ENCODE peak calls at places on chromosomes 1 and 21, in four cellular contexts. One of them, this sample, is unnamed. For H3K4me1, the result is how much of the 10 kb centered on the place peaks cover.

GRCh38 chr1:206471993-206472392 is 1.7 kb downstream of the IKBKE start:
- DNase-seq in SJSA1: no peak
- DNase-seq in heart left ventricle: no peak
- DNase-seq in neural progenitor cell: no peak
- DNase-seq in this sample: no peak

GRCh38 chr1:87683557-87683956 is 354.9 kb downstream of the LMO4 start:
- DNase-seq in SJSA1: no peak
- DNase-seq in neural progenitor cell: no peak
- DNase-seq in heart left ventricle: no peak
- DNase-seq in this sample: no peak

GRCh38 chr1:33180226-33181037 is 1.4 kb downstream of the TRIM62 start:
- DNase-seq in neural progenitor cell: peak
- DNase-seq in SJSA1: no peak
- DNase-seq in heart left ventricle: peak
- DNase-seq in this sample: peak

GRCh38 chr1:202122639-202123335 is at the start of gene GPR37L1:
- DNase-seq in SJSA1: no peak
- DNase-seq in heart left ventricle: peak
- DNase-seq in neural progenitor cell: peak
- DNase-seq in this sample: peak

GRCh38 chr1:54671985-54672608 is 30.5 kb downstream of the MROH7 start:
- DNase-seq in SJSA1: peak
- DNase-seq in neural progenitor cell: peak
- DNase-seq in heart left ventricle: no peak
- DNase-seq in this sample: peak

GRCh38 chr1:196209983-196210382 is 398.3 kb downstream of the KCNT2 start:
- DNase-seq in neural progenitor cell: no peak
- DNase-seq in heart left ventricle: no peak
- DNase-seq in SJSA1: no peak
- DNase-seq in this sample: no peak

GRCh38 chr1:220797044-220797443 is 10.3 kb downstream of the MTARC1 start:
- DNase-seq in heart left ventricle: no peak
- DNase-seq in neural progenitor cell: no peak
- DNase-seq in SJSA1: no peak
- DNase-seq in this sample: no peak

GRCh38 chr1:12275370-12275769 is 45.5 kb downstream of the VPS13D start:
- DNase-seq in SJSA1: peak
- DNase-seq in neural progenitor cell: peak
- DNase-seq in heart left ventricle: no peak
- DNase-seq in this sample: peak

GRCh38 chr21:29305068-29305467 is 6.3 kb downstream of the BACH1 start:
- DNase-seq in neural progenitor cell: no peak
- DNase-seq in heart left ventricle: no peak
- DNase-seq in SJSA1: no peak
- DNase-seq in this sample: no peak

GRCh38 chr1:108897865-108898720 is 21.3 kb downstream of the GPSM2 start:
- DNase-seq in neural progenitor cell: peak
- DNase-seq in SJSA1: peak
- DNase-seq in heart left ventricle: no peak
- DNase-seq in this sample: peak

GRCh38 chr1:8329439-8329838 is 11.5 kb downstream of the SLC45A1 start:
- DNase-seq in heart left ventricle: no peak
- DNase-seq in SJSA1: no peak
- DNase-seq in neural progenitor cell: no peak
- DNase-seq in this sample: peak

GRCh38 chr1:46812065-46812750 is 13.4 kb downstream of the CYP4B1 start:
- DNase-seq in SJSA1: no peak
- DNase-seq in heart left ventricle: peak
- DNase-seq in neural progenitor cell: no peak
- DNase-seq in this sample: no peak

GRCh38 chr21:33643658-33644311 is 1.5 kb downstream of the ITSN1 start:
- DNase-seq in heart left ventricle: no peak
- DNase-seq in neural progenitor cell: peak
- DNase-seq in SJSA1: peak
- DNase-seq in this sample: no peak

GRCh38 chr1:41493626-41494350 is 9.3 kb upstream of the EDN2 start:
- DNase-seq in neural progenitor cell: no peak
- DNase-seq in SJSA1: no peak
- DNase-seq in heart left ventricle: no peak
- DNase-seq in this sample: no peak

GRCh38 chr1:57489342-57490036 is 65.6 kb upstream of the DAB1 start:
- DNase-seq in heart left ventricle: no peak
- DNase-seq in SJSA1: peak
- DNase-seq in neural progenitor cell: peak
- DNase-seq in this sample: no peak

GRCh38 chr1:207818971-207819451 is 67.2 kb downstream of the CD46 start:
- DNase-seq in SJSA1: peak
- DNase-seq in neural progenitor cell: no peak
- DNase-seq in heart left ventricle: peak
- DNase-seq in this sample: peak

DNA sequence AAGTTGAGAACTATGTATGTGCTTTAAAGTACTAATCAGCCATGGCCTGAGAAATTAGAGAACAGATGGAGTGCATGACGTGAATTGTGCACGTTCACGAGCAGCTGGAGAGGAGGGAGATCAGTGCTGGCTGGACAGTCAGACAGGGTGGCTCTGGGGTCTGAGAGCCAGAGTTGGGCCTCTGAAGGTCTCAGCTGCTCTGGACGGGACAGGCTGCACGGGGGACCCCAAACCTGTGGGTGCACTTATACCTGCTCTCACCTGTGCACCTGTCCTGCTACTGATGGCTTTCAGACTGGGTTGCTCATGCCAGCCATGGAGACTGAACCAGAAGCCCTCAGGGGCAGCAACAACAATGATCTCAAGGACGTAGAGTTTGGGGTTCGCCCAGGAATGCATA is 43.5 kb downstream of the UMODL1 start:
- DNase-seq in neural progenitor cell: no peak
- DNase-seq in heart left ventricle: no peak
- DNase-seq in SJSA1: no peak
- DNase-seq in this sample: no peak
- H3K27ac ChIP-seq in neural progenitor cell: no peak
- H3K27ac ChIP-seq in heart left ventricle: no peak
- H3K27ac ChIP-seq in SJSA1: no peak
- H3K27ac ChIP-seq in this sample: no peak

DNA sequence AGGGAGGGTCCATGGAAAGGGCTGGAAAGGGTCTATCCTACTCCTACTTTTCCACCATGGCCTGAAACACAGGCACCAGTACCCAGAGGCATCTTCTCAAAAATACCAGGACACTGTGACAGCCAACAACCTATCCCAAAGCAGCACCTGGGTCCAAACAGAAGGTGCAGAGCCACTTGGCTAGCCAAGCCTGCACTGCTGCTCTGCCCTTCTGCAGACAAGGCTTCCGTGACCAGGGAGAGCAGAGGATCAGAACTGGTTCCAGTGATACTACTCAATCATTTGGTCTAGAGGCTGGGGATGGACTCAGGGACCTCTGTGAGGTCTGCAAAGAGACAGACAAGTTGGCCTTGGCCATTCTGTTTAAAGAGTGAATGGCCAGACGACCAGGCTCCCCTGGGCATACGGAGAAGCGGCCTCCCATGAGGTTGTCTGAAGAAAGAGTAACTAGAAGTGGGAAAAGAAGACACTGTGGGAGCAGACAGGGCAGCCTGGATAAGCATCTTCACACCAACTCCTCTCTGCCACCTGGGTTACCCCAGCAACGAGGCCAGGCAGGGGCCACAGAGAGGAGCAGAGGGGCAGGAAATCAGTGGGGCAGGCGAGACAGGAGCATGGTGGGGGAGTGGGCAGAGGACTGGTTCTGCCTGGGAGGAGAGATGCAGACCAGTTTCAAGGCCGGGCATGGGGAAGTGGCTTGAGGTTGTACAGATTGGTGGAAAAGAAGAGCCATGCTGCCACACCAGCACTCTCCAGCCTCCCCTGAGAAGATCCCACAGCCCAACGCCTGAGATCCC is 5.7 kb downstream of the KCNN3 start:
- DNase-seq in SJSA1: no peak
- DNase-seq in heart left ventricle: peak
- DNase-seq in neural progenitor cell: no peak
- DNase-seq in this sample: no peak
- H3K4me1 ChIP-seq in SJSA1: under half
- H3K4me1 ChIP-seq in heart left ventricle: under half
- H3K4me1 ChIP-seq in neural progenitor cell: under half
- H3K4me1 ChIP-seq in this sample: under half

GRCh38 chr1:35851175-35851869 is 31.7 kb upstream of the AGO1 start:
- DNase-seq in heart left ventricle: no peak
- DNase-seq in SJSA1: no peak
- DNase-seq in neural progenitor cell: no peak
- DNase-seq in this sample: peak

GRCh38 chr1:35847935-35848565 is 35.0 kb upstream of the AGO1 start:
- DNase-seq in SJSA1: no peak
- DNase-seq in neural progenitor cell: no peak
- DNase-seq in heart left ventricle: no peak
- DNase-seq in this sample: no peak

GRCh38 chr1:35852241-35852640 is 30.8 kb upstream of the AGO1 start:
- DNase-seq in SJSA1: no peak
- DNase-seq in heart left ventricle: no peak
- DNase-seq in neural progenitor cell: no peak
- DNase-seq in this sample: no peak

GRCh38 chr1:35850051-35850450 is 33.0 kb upstream of the AGO1 start:
- DNase-seq in heart left ventricle: no peak
- DNase-seq in neural progenitor cell: no peak
- DNase-seq in SJSA1: no peak
- DNase-seq in this sample: no peak

GRCh38 chr1:35850716-35851115 is 32.3 kb upstream of the AGO1 start:
- DNase-seq in neural progenitor cell: no peak
- DNase-seq in SJSA1: no peak
- DNase-seq in heart left ventricle: no peak
- DNase-seq in this sample: no peak
- H3K27ac ChIP-seq in neural progenitor cell: no peak
- H3K27ac ChIP-seq in SJSA1: no peak
- H3K27ac ChIP-seq in heart left ventricle: peak
- H3K27ac ChIP-seq in this sample: no peak

GRCh38 chr1:230179249-230179648 is 112.2 kb downstream of the GALNT2 start:
- DNase-seq in neural progenitor cell: no peak
- DNase-seq in heart left ventricle: no peak
- DNase-seq in SJSA1: no peak
- DNase-seq in this sample: no peak
- H3K4me1 ChIP-seq in neural progenitor cell: under half
- H3K4me1 ChIP-seq in heart left ventricle: under half
- H3K4me1 ChIP-seq in SJSA1: under half
- H3K4me1 ChIP-seq in this sample: under half

DNA sequence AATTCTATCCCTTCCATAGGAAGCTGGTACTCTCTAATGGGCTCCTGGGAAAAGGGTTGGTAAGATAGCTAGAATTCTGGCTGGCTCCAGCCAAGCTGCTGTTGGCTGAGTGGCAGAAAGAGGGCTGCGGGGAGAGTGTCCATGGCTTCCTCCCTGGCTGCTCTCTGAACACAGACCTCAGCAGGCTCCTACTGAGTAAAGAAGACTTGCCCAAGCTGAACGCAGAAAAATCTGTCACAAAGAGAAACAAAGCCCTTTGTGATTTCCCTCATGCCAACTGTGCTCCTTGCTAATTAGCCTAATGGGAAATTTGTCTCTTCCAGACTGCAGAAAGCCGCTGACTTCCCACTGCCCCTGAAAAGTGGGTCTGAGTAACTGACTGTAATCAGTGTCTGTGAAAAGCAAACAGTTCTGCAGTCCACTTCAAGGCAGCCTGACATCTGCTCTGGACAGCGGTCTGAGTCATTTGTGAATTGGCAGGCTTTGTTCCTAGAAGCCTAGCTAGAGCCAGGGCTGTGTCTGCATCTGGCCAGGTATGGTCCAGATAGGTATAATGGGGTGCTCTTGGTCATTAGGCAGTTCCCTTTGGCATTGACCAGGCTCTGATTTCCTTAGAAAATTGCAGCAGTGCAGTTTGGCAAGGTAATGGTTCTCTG is 282.8 kb downstream of the ZNF648 start:
- DNase-seq in heart left ventricle: no peak
- DNase-seq in neural progenitor cell: peak
- DNase-seq in SJSA1: peak
- DNase-seq in this sample: no peak
- H3K27ac ChIP-seq in heart left ventricle: no peak
- H3K27ac ChIP-seq in neural progenitor cell: no peak
- H3K27ac ChIP-seq in SJSA1: peak
- H3K27ac ChIP-seq in this sample: no peak

DNA sequence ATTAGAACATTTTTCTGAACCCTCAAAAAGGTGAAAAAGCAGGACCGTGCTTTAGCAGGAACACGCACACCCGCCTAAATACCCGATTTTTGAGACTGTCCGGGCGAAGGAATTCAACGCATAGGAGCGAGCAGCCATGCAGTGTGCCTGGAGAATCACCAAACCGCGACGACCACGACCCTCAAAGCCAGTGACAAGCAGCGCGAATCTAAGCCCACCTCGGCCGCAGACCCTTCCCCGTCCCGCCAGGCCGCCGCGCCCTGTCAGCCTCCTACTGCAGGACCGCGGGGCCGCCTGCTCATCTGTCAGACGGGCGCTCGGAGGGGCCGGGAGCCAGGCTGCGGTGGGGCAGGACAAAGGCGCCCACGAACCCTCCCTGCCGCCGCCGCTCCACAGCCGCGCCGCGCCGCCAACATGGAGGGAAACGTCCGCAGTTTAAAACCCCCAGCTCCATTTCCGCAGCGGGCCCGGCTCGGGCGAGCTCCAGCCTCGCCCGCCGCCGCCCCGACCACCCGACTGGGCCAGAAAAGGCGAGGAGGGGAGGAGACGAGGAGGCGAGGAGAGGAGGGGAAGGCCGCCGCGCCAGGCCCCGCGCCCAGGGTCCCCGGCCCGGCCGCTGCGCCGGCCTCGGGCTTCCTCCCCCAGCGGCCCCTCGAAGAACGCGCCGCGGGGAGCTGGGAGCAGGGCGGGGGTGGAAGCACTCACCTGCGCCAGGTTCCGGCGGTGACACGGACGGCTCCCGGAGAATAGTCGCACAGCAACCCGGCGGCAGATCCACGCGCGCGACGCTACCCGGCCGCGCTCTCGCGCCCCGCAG is at the start of gene LBR:
- DNase-seq in neural progenitor cell: peak
- DNase-seq in heart left ventricle: no peak
- DNase-seq in SJSA1: peak
- DNase-seq in this sample: no peak
- H3K4me1 ChIP-seq in neural progenitor cell: under half
- H3K4me1 ChIP-seq in heart left ventricle: half or more
- H3K4me1 ChIP-seq in SJSA1: under half
- H3K4me1 ChIP-seq in this sample: under half

GRCh38 chr1:204888294-204888693 is 17.6 kb downstream of the NFASC start:
- DNase-seq in heart left ventricle: no peak
- DNase-seq in neural progenitor cell: no peak
- DNase-seq in SJSA1: no peak
- DNase-seq in this sample: no peak
- H3K27ac ChIP-seq in heart left ventricle: no peak
- H3K27ac ChIP-seq in neural progenitor cell: no peak
- H3K27ac ChIP-seq in SJSA1: no peak
- H3K27ac ChIP-seq in this sample: peak